ENCODE peak calls at places on chromosomes 5 and 9, in nine cellular contexts. V, E, L, O, F, I, H, M and S are unnamed samples.

GRCh38 chr9:133916159-133916541 is 76.0 kb downstream of the VAV2 start:
- DNase-seq in L (no peak), E (no peak), H (no peak), O (no peak), M (no peak), V (no peak), F (no peak), I (peak; percentile 30), S (no peak)

GRCh38 chr5:129367883-129368282 is 92.2 kb upstream of the ADAMTS19 start:
- DNase-seq in L (no peak), E (no peak), V (no peak), H (no peak), O (no peak), F (no peak), M (no peak), I (no peak), S (no peak)

GRCh38 chr5:148205044-148205813 is 2.4 kb downstream of the SPINK6 start:
- DNase-seq in I (no peak), M (no peak), O (no peak), H (no peak), V (no peak), L (no peak), E (no peak), F (no peak), S (no peak)

GRCh38 chr9:5529683-5530221 is 19.4 kb downstream of the PDCD1LG2 start:
- DNase-seq in F (no peak), M (peak; percentile 58), E (no peak), H (no peak), V (no peak), L (no peak), I (no peak), O (no peak), S (no peak)

GRCh38 chr9:69397384-69398214 is 72.6 kb downstream of the ENTREP1 start:
- DNase-seq in I (no peak), H (no peak), L (no peak), F (no peak), M (no peak), O (no peak), V (no peak), E (no peak), S (no peak)

GRCh38 chr5:111782171-111782570 is 25.2 kb upstream of the NREP start:
- DNase-seq in I (no peak), H (no peak), M (no peak), V (no peak), F (no peak), L (no peak), O (no peak), E (no peak), S (no peak)

GRCh38 chr9:16726718-16727451 is 143.6 kb downstream of the BNC2 start:
- DNase-seq in E (no peak), O (no peak), I (peak; percentile 64), L (no peak), H (peak; percentile 91), F (peak; percentile 7), V (peak; percentile 81), M (no peak), S (no peak)

GRCh38 chr5:147455321-147455720 is 54.5 kb downstream of the DPYSL3 start:
- DNase-seq in F (no peak), V (no peak), O (no peak), H (no peak), M (no peak), E (no peak), I (peak; percentile 71), L (no peak), S (no peak)

GRCh38 chr9:88653926-88654325 is 118.9 kb downstream of the NXNL2 start:
- DNase-seq in O (no peak), F (no peak), E (no peak), V (no peak), L (no peak), H (no peak), I (no peak), M (no peak), S (no peak)

GRCh38 chr5:1723957-1724821 is 75.4 kb downstream of the MRPL36 start:
- DNase-seq in F (no peak), M (no peak), I (no peak), V (no peak), E (no peak), L (no peak), H (no peak), O (no peak), S (no peak)

GRCh38 chr9:127530206-127530941 is 79.1 kb downstream of the LRSAM1 start:
- DNase-seq in V (no peak), O (no peak), E (no peak), L (no peak), I (no peak), H (no peak), M (no peak), F (no peak), S (no peak)